ENCODE peak calls at places on chromosomes 4 and X, in seven cellular contexts. One of them, this sample, is unnamed.

GRCh38 chrX:137427061-137427778 is 138.7 kb upstream of the ZIC3 start:
- DNase-seq in CD8-positive, alpha-beta memory T cell: no peak
- DNase-seq in iris pigment epithelial cell: no peak
- DNase-seq in nephron progenitor cell: peak; percentile 34
- DNase-seq in Ammon's horn: no peak
- DNase-seq in colonic mucosa: no peak
- DNase-seq in anterior cingulate cortex: no peak
- DNase-seq in this sample: no peak

GRCh38 chrX:9240956-9241355 is 207.0 kb upstream of the FAM9B start:
- DNase-seq in CD8-positive, alpha-beta memory T cell: no peak
- DNase-seq in iris pigment epithelial cell: no peak
- DNase-seq in nephron progenitor cell: no peak
- DNase-seq in Ammon's horn: no peak
- DNase-seq in colonic mucosa: no peak
- DNase-seq in anterior cingulate cortex: no peak
- DNase-seq in this sample: no peak

GRCh38 chrX:140502491-140503229 is 2.2 kb downstream of the SOX3 start:
- DNase-seq in CD8-positive, alpha-beta memory T cell: no peak
- DNase-seq in iris pigment epithelial cell: no peak
- DNase-seq in nephron progenitor cell: no peak
- DNase-seq in Ammon's horn: no peak
- DNase-seq in colonic mucosa: no peak
- DNase-seq in anterior cingulate cortex: no peak
- DNase-seq in this sample: no peak

GRCh38 chrX:71017396-71017939 is 50.7 kb downstream of the SNX12 start:
- DNase-seq in CD8-positive, alpha-beta memory T cell: no peak
- DNase-seq in iris pigment epithelial cell: peak; percentile 60
- DNase-seq in nephron progenitor cell: no peak
- DNase-seq in Ammon's horn: no peak
- DNase-seq in colonic mucosa: no peak
- DNase-seq in anterior cingulate cortex: no peak
- DNase-seq in this sample: no peak

GRCh38 chr4:47471064-47471463 is 7.6 kb upstream of the COMMD8 start:
- DNase-seq in CD8-positive, alpha-beta memory T cell: no peak
- DNase-seq in iris pigment epithelial cell: no peak
- DNase-seq in nephron progenitor cell: no peak
- DNase-seq in Ammon's horn: no peak
- DNase-seq in colonic mucosa: no peak
- DNase-seq in anterior cingulate cortex: no peak
- DNase-seq in this sample: no peak

GRCh38 chr4:184066584-184067300 is 150.9 kb downstream of the ENPP6 start:
- DNase-seq in CD8-positive, alpha-beta memory T cell: no peak
- DNase-seq in iris pigment epithelial cell: no peak
- DNase-seq in nephron progenitor cell: no peak
- DNase-seq in Ammon's horn: no peak
- DNase-seq in colonic mucosa: peak; percentile 44
- DNase-seq in anterior cingulate cortex: no peak
- DNase-seq in this sample: no peak

GRCh38 chr4:35695401-35695800 is 548.9 kb downstream of the ARAP2 start:
- DNase-seq in CD8-positive, alpha-beta memory T cell: no peak
- DNase-seq in iris pigment epithelial cell: no peak
- DNase-seq in nephron progenitor cell: no peak
- DNase-seq in Ammon's horn: no peak
- DNase-seq in colonic mucosa: no peak
- DNase-seq in anterior cingulate cortex: no peak
- DNase-seq in this sample: no peak

GRCh38 chr4:137421796-137422195 is 110.5 kb downstream of the PCDH18 start:
- DNase-seq in CD8-positive, alpha-beta memory T cell: no peak
- DNase-seq in iris pigment epithelial cell: peak; percentile 60
- DNase-seq in nephron progenitor cell: no peak
- DNase-seq in Ammon's horn: no peak
- DNase-seq in colonic mucosa: no peak
- DNase-seq in anterior cingulate cortex: no peak
- DNase-seq in this sample: no peak

GRCh38 chr4:52110171-52110570 is 59.1 kb downstream of the SPATA18 start:
- DNase-seq in CD8-positive, alpha-beta memory T cell: no peak
- DNase-seq in iris pigment epithelial cell: no peak
- DNase-seq in nephron progenitor cell: no peak
- DNase-seq in Ammon's horn: no peak
- DNase-seq in colonic mucosa: no peak
- DNase-seq in anterior cingulate cortex: no peak
- DNase-seq in this sample: no peak

GRCh38 chr4:180169394-180169793 is 2073.8 kb upstream of the TENM3 start:
- DNase-seq in CD8-positive, alpha-beta memory T cell: no peak
- DNase-seq in iris pigment epithelial cell: no peak
- DNase-seq in nephron progenitor cell: no peak
- DNase-seq in Ammon's horn: no peak
- DNase-seq in colonic mucosa: no peak
- DNase-seq in anterior cingulate cortex: no peak
- DNase-seq in this sample: no peak

GRCh38 chrX:23003121-23003520 is 3.4 kb downstream of the DDX53 start:
- DNase-seq in CD8-positive, alpha-beta memory T cell: no peak
- DNase-seq in iris pigment epithelial cell: peak; percentile 35
- DNase-seq in nephron progenitor cell: no peak
- DNase-seq in Ammon's horn: no peak
- DNase-seq in colonic mucosa: no peak
- DNase-seq in anterior cingulate cortex: no peak
- DNase-seq in this sample: no peak

GRCh38 chr4:185201983-185202962 is 1.5 kb downstream of the CFAP97 start:
- DNase-seq in CD8-positive, alpha-beta memory T cell: peak; percentile 62
- DNase-seq in iris pigment epithelial cell: peak; percentile 48
- DNase-seq in nephron progenitor cell: peak; percentile 12
- DNase-seq in Ammon's horn: no peak
- DNase-seq in colonic mucosa: peak; percentile 39
- DNase-seq in anterior cingulate cortex: no peak
- DNase-seq in this sample: no peak

GRCh38 chr4:177290780-177291179 is 18.9 kb upstream of the NEIL3 start:
- DNase-seq in CD8-positive, alpha-beta memory T cell: no peak
- DNase-seq in iris pigment epithelial cell: no peak
- DNase-seq in nephron progenitor cell: no peak
- DNase-seq in Ammon's horn: no peak
- DNase-seq in colonic mucosa: no peak
- DNase-seq in anterior cingulate cortex: no peak
- DNase-seq in this sample: no peak

GRCh38 chr4:94578195-94578594 is 126.5 kb downstream of the PDLIM5 start:
- DNase-seq in CD8-positive, alpha-beta memory T cell: no peak
- DNase-seq in iris pigment epithelial cell: no peak
- DNase-seq in nephron progenitor cell: no peak
- DNase-seq in Ammon's horn: no peak
- DNase-seq in colonic mucosa: no peak
- DNase-seq in anterior cingulate cortex: no peak
- DNase-seq in this sample: no peak

GRCh38 chr4:526971-527460 is 28.0 kb downstream of the PIGG start:
- DNase-seq in CD8-positive, alpha-beta memory T cell: no peak
- DNase-seq in iris pigment epithelial cell: no peak
- DNase-seq in nephron progenitor cell: no peak
- DNase-seq in Ammon's horn: no peak
- DNase-seq in colonic mucosa: no peak
- DNase-seq in anterior cingulate cortex: no peak
- DNase-seq in this sample: no peak

GRCh38 chr4:122914938-122915337 is 7.5 kb downstream of the NUDT6 start:
- DNase-seq in CD8-positive, alpha-beta memory T cell: no peak
- DNase-seq in iris pigment epithelial cell: peak; percentile 78
- DNase-seq in nephron progenitor cell: no peak
- DNase-seq in Ammon's horn: no peak
- DNase-seq in colonic mucosa: no peak
- DNase-seq in anterior cingulate cortex: no peak
- DNase-seq in this sample: no peak

This sample was measured in GM12892.